ENCODE peak calls at places on chromosomes 12 and 14, in six cellular contexts. N, O, U, P, I and F are unnamed samples.

GRCh38 chr12:128823216-128823915 is 392 bp downstream of the SLC15A4 start:
- DNase-seq in N (peak; percentile 3), O (no peak), U (peak; percentile 48), P (no peak), I (no peak), F (peak; percentile 37)

GRCh38 chr12:113164014-113164413 is 14.5 kb downstream of the CFAP73 start:
- DNase-seq in N (no peak), O (no peak), U (no peak), P (no peak), I (no peak), F (no peak)

GRCh38 chr12:22285871-22286270 is 48.6 kb downstream of the ST8SIA1 start:
- DNase-seq in N (no peak), O (no peak), U (no peak), P (no peak), I (no peak), F (no peak)

GRCh38 chr14:104087505-104087904 is 2.0 kb downstream of the ASPG start:
- DNase-seq in N (no peak), O (no peak), U (peak; percentile 42), P (no peak), I (no peak), F (no peak)

GRCh38 chr14:63209160-63209559 is 4.9 kb downstream of the RHOJ start:
- DNase-seq in N (no peak), O (no peak), U (no peak), P (no peak), I (no peak), F (no peak)

GRCh38 chr12:22283006-22283506 is 51.5 kb downstream of the ST8SIA1 start:
- DNase-seq in N (no peak), O (no peak), U (no peak), P (no peak), I (no peak), F (no peak)

GRCh38 chr12:118689793-118690192 is 291.5 kb upstream of the SRRM4 start:
- DNase-seq in N (no peak), O (no peak), U (no peak), P (no peak), I (no peak), F (no peak)

GRCh38 chr14:53929871-53930685 is 26.5 kb downstream of the BMP4 start:
- DNase-seq in N (peak; percentile 71), O (no peak), U (no peak), P (peak; percentile 48), I (no peak), F (no peak)

GRCh38 chr14:95526483-95527391 is 8.1 kb upstream of the GLRX5 start:
- DNase-seq in N (no peak), O (no peak), U (no peak), P (no peak), I (no peak), F (no peak)

GRCh38 chr14:79627058-79627457 is 584.2 kb downstream of the DIO2 start:
- DNase-seq in N (no peak), O (no peak), U (no peak), P (no peak), I (no peak), F (no peak)

GRCh38 chr12:46585854-46586621 is 213.5 kb upstream of the SLC38A2 start:
- DNase-seq in N (peak; percentile 61), O (peak; percentile 53), U (no peak), P (peak; percentile 52), I (no peak), F (no peak)

GRCh38 chr14:68527329-68527851 is 265.5 kb downstream of the ZFP36L1 start:
- DNase-seq in N (no peak), O (no peak), U (no peak), P (no peak), I (no peak), F (no peak)

GRCh38 chr12:6471992-6472366 is 1.5 kb upstream of the VAMP1 start:
- DNase-seq in N (no peak), O (no peak), U (no peak), P (no peak), I (no peak), F (no peak)

GRCh38 chr12:13066459-13066858 is 22.3 kb downstream of the FAM234B start:
- DNase-seq in N (no peak), O (no peak), U (no peak), P (no peak), I (no peak), F (no peak)